ENCODE peak calls at places on chromosomes 16 and 17, in six cellular contexts. One of them, this sample, is unnamed.

GRCh38 chr16:2282866-2283555 is 15.1 kb upstream of the RNPS1 start:
- DNase-seq in fibroblast of the aortic adventitia: no peak
- DNase-seq in brain microvascular endothelial cell: no peak
- DNase-seq in uterus: no peak
- DNase-seq in pancreas: no peak
- DNase-seq in heart right ventricle: no peak
- DNase-seq in this sample: no peak

GRCh38 chr17:81398170-81398854 is 3.1 kb downstream of the BAHCC1 start:
- DNase-seq in fibroblast of the aortic adventitia: no peak
- DNase-seq in uterus: no peak
- DNase-seq in pancreas: no peak
- DNase-seq in heart right ventricle: no peak
- DNase-seq in brain microvascular endothelial cell: no peak
- DNase-seq in this sample: no peak

GRCh38 chr16:87966685-87967185 is 15.5 kb downstream of the BANP start:
- DNase-seq in brain microvascular endothelial cell: no peak
- DNase-seq in pancreas: no peak
- DNase-seq in uterus: no peak
- DNase-seq in fibroblast of the aortic adventitia: no peak
- DNase-seq in heart right ventricle: no peak
- DNase-seq in this sample: no peak

GRCh38 chr16:58717994-58718393 is 16.1 kb downstream of the GOT2 start:
- DNase-seq in heart right ventricle: no peak
- DNase-seq in pancreas: no peak
- DNase-seq in uterus: no peak
- DNase-seq in brain microvascular endothelial cell: no peak
- DNase-seq in fibroblast of the aortic adventitia: no peak
- DNase-seq in this sample: no peak

GRCh38 chr17:81043725-81044427 is 8.9 kb downstream of the BAIAP2 start:
- DNase-seq in fibroblast of the aortic adventitia: peak
- DNase-seq in uterus: peak
- DNase-seq in pancreas: no peak
- DNase-seq in heart right ventricle: no peak
- DNase-seq in brain microvascular endothelial cell: peak
- DNase-seq in this sample: no peak

GRCh38 chr16:2799205-2799851 is 1.1 kb downstream of the PRSS41 start:
- DNase-seq in fibroblast of the aortic adventitia: no peak
- DNase-seq in pancreas: peak
- DNase-seq in heart right ventricle: no peak
- DNase-seq in brain microvascular endothelial cell: no peak
- DNase-seq in uterus: no peak
- DNase-seq in this sample: no peak

GRCh38 chr16:11099672-11100195 is 155.4 kb downstream of the CLEC16A start:
- DNase-seq in brain microvascular endothelial cell: no peak
- DNase-seq in heart right ventricle: no peak
- DNase-seq in uterus: no peak
- DNase-seq in fibroblast of the aortic adventitia: no peak
- DNase-seq in pancreas: no peak
- DNase-seq in this sample: no peak

GRCh38 chr17:32265896-32266388 is 310 bp downstream of the RHBDL3 start:
- DNase-seq in brain microvascular endothelial cell: no peak
- DNase-seq in pancreas: no peak
- DNase-seq in uterus: no peak
- DNase-seq in heart right ventricle: no peak
- DNase-seq in fibroblast of the aortic adventitia: no peak
- DNase-seq in this sample: no peak

GRCh38 chr16:87065781-87066694 is 251.2 kb downstream of the C16orf95 start:
- DNase-seq in fibroblast of the aortic adventitia: no peak
- DNase-seq in pancreas: no peak
- DNase-seq in heart right ventricle: no peak
- DNase-seq in brain microvascular endothelial cell: no peak
- DNase-seq in uterus: no peak
- DNase-seq in this sample: no peak

GRCh38 chr16:67279296-67280089 is at the start of gene PLEKHG4:
- DNase-seq in pancreas: peak
- DNase-seq in heart right ventricle: peak
- DNase-seq in brain microvascular endothelial cell: peak
- DNase-seq in fibroblast of the aortic adventitia: peak
- DNase-seq in uterus: peak
- DNase-seq in this sample: peak

GRCh38 chr17:65035704-65036103 is 20.8 kb downstream of the GNA13 start:
- DNase-seq in heart right ventricle: no peak
- DNase-seq in brain microvascular endothelial cell: no peak
- DNase-seq in fibroblast of the aortic adventitia: no peak
- DNase-seq in uterus: no peak
- DNase-seq in pancreas: no peak
- DNase-seq in this sample: no peak

GRCh38 chr16:35552763-35553162 is 2093.4 kb downstream of the TP53TG3F start:
- DNase-seq in pancreas: no peak
- DNase-seq in uterus: no peak
- DNase-seq in heart right ventricle: no peak
- DNase-seq in brain microvascular endothelial cell: no peak
- DNase-seq in fibroblast of the aortic adventitia: no peak
- DNase-seq in this sample: no peak

GRCh38 chr16:19774024-19774423 is 56.0 kb downstream of the IQCK start:
- DNase-seq in brain microvascular endothelial cell: no peak
- DNase-seq in fibroblast of the aortic adventitia: no peak
- DNase-seq in pancreas: no peak
- DNase-seq in uterus: no peak
- DNase-seq in heart right ventricle: no peak
- DNase-seq in this sample: no peak

GRCh38 chr17:21075739-21076085 is 32.9 kb upstream of the USP22 start:
- DNase-seq in uterus: no peak
- DNase-seq in heart right ventricle: no peak
- DNase-seq in fibroblast of the aortic adventitia: no peak
- DNase-seq in brain microvascular endothelial cell: no peak
- DNase-seq in pancreas: no peak
- DNase-seq in this sample: no peak

GRCh38 chr16:51509336-51509735 is 358.3 kb upstream of the SALL1 start:
- DNase-seq in heart right ventricle: no peak
- DNase-seq in fibroblast of the aortic adventitia: no peak
- DNase-seq in uterus: no peak
- DNase-seq in brain microvascular endothelial cell: no peak
- DNase-seq in pancreas: no peak
- DNase-seq in this sample: no peak

GRCh38 chr16:59463776-59464175 is 729.7 kb upstream of the GOT2 start:
- DNase-seq in pancreas: no peak
- DNase-seq in heart right ventricle: no peak
- DNase-seq in fibroblast of the aortic adventitia: no peak
- DNase-seq in uterus: no peak
- DNase-seq in brain microvascular endothelial cell: no peak
- DNase-seq in this sample: no peak

GRCh38 chr16:4679854-4680636 is 13.3 kb upstream of the NUDT16L1 start:
- DNase-seq in pancreas: peak
- DNase-seq in heart right ventricle: peak
- DNase-seq in brain microvascular endothelial cell: no peak
- DNase-seq in uterus: peak
- DNase-seq in fibroblast of the aortic adventitia: peak
- DNase-seq in this sample: peak

GRCh38 chr17:77374170-77374936 is 233.6 kb downstream of the SEC14L1 start:
- DNase-seq in brain microvascular endothelial cell: peak
- DNase-seq in fibroblast of the aortic adventitia: peak
- DNase-seq in heart right ventricle: peak
- DNase-seq in uterus: peak
- DNase-seq in pancreas: peak
- DNase-seq in this sample: peak

GRCh38 chr17:4834621-4835020 is 1.5 kb downstream of the MINK1 start:
- DNase-seq in pancreas: no peak
- DNase-seq in uterus: no peak
- DNase-seq in heart right ventricle: no peak
- DNase-seq in brain microvascular endothelial cell: no peak
- DNase-seq in fibroblast of the aortic adventitia: no peak
- DNase-seq in this sample: no peak

GRCh38 chr17:82089723-82090548 is 8.1 kb downstream of the FASN start:
- DNase-seq in pancreas: no peak
- DNase-seq in fibroblast of the aortic adventitia: no peak
- DNase-seq in heart right ventricle: no peak
- DNase-seq in uterus: no peak
- DNase-seq in brain microvascular endothelial cell: no peak
- DNase-seq in this sample: no peak

GRCh38 chr16:48193846-48194245 is 38.1 kb upstream of the ABCC12 start:
- DNase-seq in pancreas: no peak
- DNase-seq in brain microvascular endothelial cell: no peak
- DNase-seq in heart right ventricle: no peak
- DNase-seq in fibroblast of the aortic adventitia: no peak
- DNase-seq in uterus: no peak
- DNase-seq in this sample: no peak

GRCh38 chr16:4488486-4488967 is 12.3 kb downstream of the HMOX2 start:
- DNase-seq in fibroblast of the aortic adventitia: peak
- DNase-seq in pancreas: no peak
- DNase-seq in brain microvascular endothelial cell: no peak
- DNase-seq in uterus: no peak
- DNase-seq in heart right ventricle: no peak
- DNase-seq in this sample: no peak

GRCh38 chr16:79602615-79603014 is 2.1 kb upstream of the MAF start:
- DNase-seq in pancreas: no peak
- DNase-seq in uterus: no peak
- DNase-seq in brain microvascular endothelial cell: no peak
- DNase-seq in fibroblast of the aortic adventitia: no peak
- DNase-seq in heart right ventricle: no peak
- DNase-seq in this sample: no peak

GRCh38 chr16:87661561-87661960 is 59.3 kb downstream of the JPH3 start:
- DNase-seq in heart right ventricle: peak
- DNase-seq in uterus: no peak
- DNase-seq in brain microvascular endothelial cell: peak
- DNase-seq in pancreas: no peak
- DNase-seq in fibroblast of the aortic adventitia: peak
- DNase-seq in this sample: peak

GRCh38 chr17:57511475-57512123 is 233.5 kb downstream of the CCDC182 start:
- DNase-seq in fibroblast of the aortic adventitia: no peak
- DNase-seq in pancreas: no peak
- DNase-seq in uterus: no peak
- DNase-seq in brain microvascular endothelial cell: no peak
- DNase-seq in heart right ventricle: no peak
- DNase-seq in this sample: no peak

GRCh38 chr16:67265834-67266233 is 13.5 kb upstream of the PLEKHG4 start:
- DNase-seq in fibroblast of the aortic adventitia: no peak
- DNase-seq in uterus: no peak
- DNase-seq in heart right ventricle: no peak
- DNase-seq in brain microvascular endothelial cell: no peak
- DNase-seq in pancreas: no peak
- DNase-seq in this sample: no peak

GRCh38 chr17:83176272-83176955 is 97.0 kb downstream of the METRNL start:
- DNase-seq in uterus: no peak
- DNase-seq in brain microvascular endothelial cell: no peak
- DNase-seq in heart right ventricle: no peak
- DNase-seq in fibroblast of the aortic adventitia: no peak
- DNase-seq in pancreas: no peak
- DNase-seq in this sample: peak

GRCh38 chr17:6079155-6079554 is 9.0 kb downstream of the WSCD1 start:
- DNase-seq in uterus: no peak
- DNase-seq in brain microvascular endothelial cell: no peak
- DNase-seq in pancreas: no peak
- DNase-seq in heart right ventricle: no peak
- DNase-seq in fibroblast of the aortic adventitia: no peak
- DNase-seq in this sample: no peak

GRCh38 chr17:28325221-28325620 is 6.2 kb downstream of the TMEM97 start:
- DNase-seq in fibroblast of the aortic adventitia: no peak
- DNase-seq in pancreas: no peak
- DNase-seq in uterus: no peak
- DNase-seq in brain microvascular endothelial cell: no peak
- DNase-seq in heart right ventricle: no peak
- DNase-seq in this sample: no peak

GRCh38 chr17:29107933-29108805 is 65.2 kb downstream of the PIPOX start:
- DNase-seq in uterus: no peak
- DNase-seq in brain microvascular endothelial cell: no peak
- DNase-seq in heart right ventricle: peak
- DNase-seq in fibroblast of the aortic adventitia: no peak
- DNase-seq in pancreas: peak
- DNase-seq in this sample: peak

GRCh38 chr17:16969931-16970906 is 1.7 kb downstream of the TNFRSF13B start:
- DNase-seq in uterus: no peak
- DNase-seq in brain microvascular endothelial cell: no peak
- DNase-seq in heart right ventricle: no peak
- DNase-seq in fibroblast of the aortic adventitia: no peak
- DNase-seq in pancreas: no peak
- DNase-seq in this sample: no peak

GRCh38 chr17:10196936-10197335 is 1.5 kb downstream of the GAS7 start:
- DNase-seq in heart right ventricle: no peak
- DNase-seq in brain microvascular endothelial cell: no peak
- DNase-seq in uterus: no peak
- DNase-seq in fibroblast of the aortic adventitia: no peak
- DNase-seq in pancreas: no peak
- DNase-seq in this sample: no peak
- H3K4me3 ChIP-seq in heart right ventricle: peak
- H3K4me3 ChIP-seq in brain microvascular endothelial cell: peak
- H3K4me3 ChIP-seq in uterus: peak
- H3K4me3 ChIP-seq in fibroblast of the aortic adventitia: no peak
- H3K4me3 ChIP-seq in pancreas: no peak
- H3K4me3 ChIP-seq in this sample: peak

GRCh38 chr16:84312783-84313382 is 18.2 kb downstream of the WFDC1 start:
- DNase-seq in heart right ventricle: no peak
- DNase-seq in brain microvascular endothelial cell: no peak
- DNase-seq in pancreas: no peak
- DNase-seq in uterus: no peak
- DNase-seq in fibroblast of the aortic adventitia: no peak
- DNase-seq in this sample: no peak
- H3K4me3 ChIP-seq in heart right ventricle: no peak
- H3K4me3 ChIP-seq in brain microvascular endothelial cell: no peak
- H3K4me3 ChIP-seq in pancreas: no peak
- H3K4me3 ChIP-seq in uterus: no peak
- H3K4me3 ChIP-seq in fibroblast of the aortic adventitia: no peak
- H3K4me3 ChIP-seq in this sample: no peak

GRCh38 chr17:39966771-39967170 is 4.0 kb downstream of the GSDMA start:
- DNase-seq in fibroblast of the aortic adventitia: no peak
- DNase-seq in heart right ventricle: no peak
- DNase-seq in pancreas: no peak
- DNase-seq in brain microvascular endothelial cell: no peak
- DNase-seq in uterus: no peak
- DNase-seq in this sample: no peak
- H3K4me3 ChIP-seq in fibroblast of the aortic adventitia: no peak
- H3K4me3 ChIP-seq in heart right ventricle: no peak
- H3K4me3 ChIP-seq in pancreas: no peak
- H3K4me3 ChIP-seq in brain microvascular endothelial cell: no peak
- H3K4me3 ChIP-seq in uterus: no peak
- H3K4me3 ChIP-seq in this sample: no peak

GRCh38 chr17:43211123-43211479 is 574 bp upstream of the TMEM106A start:
- DNase-seq in heart right ventricle: no peak
- DNase-seq in fibroblast of the aortic adventitia: peak
- DNase-seq in uterus: no peak
- DNase-seq in pancreas: no peak
- DNase-seq in brain microvascular endothelial cell: no peak
- DNase-seq in this sample: no peak

GRCh38 chr17:43213545-43213944 is 1.9 kb downstream of the TMEM106A start:
- DNase-seq in heart right ventricle: no peak
- DNase-seq in pancreas: no peak
- DNase-seq in uterus: no peak
- DNase-seq in brain microvascular endothelial cell: no peak
- DNase-seq in fibroblast of the aortic adventitia: no peak
- DNase-seq in this sample: no peak

GRCh38 chr17:43211480-43212402 is at the start of gene TMEM106A:
- DNase-seq in uterus: peak
- DNase-seq in pancreas: peak
- DNase-seq in fibroblast of the aortic adventitia: peak
- DNase-seq in heart right ventricle: peak
- DNase-seq in brain microvascular endothelial cell: peak
- DNase-seq in this sample: peak

GRCh38 chr17:43212641-43213490 is 1.2 kb downstream of the TMEM106A start:
- DNase-seq in heart right ventricle: no peak
- DNase-seq in brain microvascular endothelial cell: no peak
- DNase-seq in fibroblast of the aortic adventitia: peak
- DNase-seq in pancreas: no peak
- DNase-seq in uterus: no peak
- DNase-seq in this sample: no peak

GRCh38 chr17:43210576-43210975 is 1.1 kb upstream of the TMEM106A start:
- DNase-seq in uterus: no peak
- DNase-seq in pancreas: no peak
- DNase-seq in brain microvascular endothelial cell: no peak
- DNase-seq in heart right ventricle: no peak
- DNase-seq in fibroblast of the aortic adventitia: no peak
- DNase-seq in this sample: no peak
- H3K4me3 ChIP-seq in uterus: no peak
- H3K4me3 ChIP-seq in pancreas: no peak
- H3K4me3 ChIP-seq in brain microvascular endothelial cell: no peak
- H3K4me3 ChIP-seq in heart right ventricle: no peak
- H3K4me3 ChIP-seq in fibroblast of the aortic adventitia: no peak
- H3K4me3 ChIP-seq in this sample: no peak

This sample was measured in heart left ventricle.